ENCODE peak calls at places on chromosomes 7 and 10, in five cellular contexts. One of them, this sample, is unnamed. For H3K4me1, the result is how much of the 10 kb centered on the place peaks cover.

GRCh38 chr7:117074378-117074777 is 121.1 kb downstream of the ST7 start:
- DNase-seq in tibial artery: no peak
- DNase-seq in IMR-90: no peak
- DNase-seq in uterus: no peak
- DNase-seq in psoas muscle: no peak
- DNase-seq in this sample: no peak

GRCh38 chr10:126036515-126036914 is 140.2 kb downstream of the FANK1 start:
- DNase-seq in psoas muscle: no peak
- DNase-seq in uterus: no peak
- DNase-seq in IMR-90: no peak
- DNase-seq in tibial artery: no peak
- DNase-seq in this sample: no peak

GRCh38 chr10:102367441-102367840 is 28.1 kb upstream of the NFKB2 start:
- DNase-seq in uterus: no peak
- DNase-seq in IMR-90: no peak
- DNase-seq in psoas muscle: no peak
- DNase-seq in tibial artery: no peak
- DNase-seq in this sample: no peak

GRCh38 chr7:70072220-70072619 is 473.9 kb downstream of the AUTS2 start:
- DNase-seq in psoas muscle: no peak
- DNase-seq in uterus: no peak
- DNase-seq in IMR-90: peak
- DNase-seq in tibial artery: no peak
- DNase-seq in this sample: peak

GRCh38 chr10:1209355-1209979 is 153.3 kb downstream of the WDR37 start:
- DNase-seq in psoas muscle: no peak
- DNase-seq in tibial artery: no peak
- DNase-seq in uterus: no peak
- DNase-seq in IMR-90: no peak
- DNase-seq in this sample: no peak

GRCh38 chr10:125151824-125152634 is 8.3 kb downstream of the CTBP2 start:
- DNase-seq in uterus: no peak
- DNase-seq in IMR-90: no peak
- DNase-seq in tibial artery: no peak
- DNase-seq in psoas muscle: no peak
- DNase-seq in this sample: peak

GRCh38 chr7:3002631-3003030 is 41.0 kb downstream of the CARD11 start:
- DNase-seq in tibial artery: no peak
- DNase-seq in IMR-90: no peak
- DNase-seq in psoas muscle: no peak
- DNase-seq in uterus: no peak
- DNase-seq in this sample: no peak

GRCh38 chr7:15891151-15891842 is 204.8 kb upstream of the MEOX2 start:
- DNase-seq in tibial artery: no peak
- DNase-seq in IMR-90: peak
- DNase-seq in uterus: no peak
- DNase-seq in psoas muscle: no peak
- DNase-seq in this sample: no peak

GRCh38 chr10:128851726-128852125 is 615.3 kb upstream of the MGMT start:
- DNase-seq in psoas muscle: no peak
- DNase-seq in tibial artery: no peak
- DNase-seq in uterus: no peak
- DNase-seq in IMR-90: no peak
- DNase-seq in this sample: no peak

GRCh38 chr10:23448802-23449570 is 10.1 kb downstream of the OTUD1 start:
- DNase-seq in tibial artery: no peak
- DNase-seq in psoas muscle: no peak
- DNase-seq in uterus: no peak
- DNase-seq in IMR-90: peak
- DNase-seq in this sample: no peak

GRCh38 chr7:85554294-85554877 is 367.5 kb upstream of the SEMA3D start:
- DNase-seq in tibial artery: no peak
- DNase-seq in psoas muscle: no peak
- DNase-seq in uterus: no peak
- DNase-seq in IMR-90: peak
- DNase-seq in this sample: peak

GRCh38 chr10:71337219-71337625 is 18.2 kb downstream of the SLC29A3 start:
- DNase-seq in IMR-90: no peak
- DNase-seq in psoas muscle: no peak
- DNase-seq in tibial artery: no peak
- DNase-seq in uterus: no peak
- DNase-seq in this sample: peak

GRCh38 chr7:23254051-23254681 is 7.6 kb downstream of the GPNMB start:
- DNase-seq in tibial artery: no peak
- DNase-seq in uterus: no peak
- DNase-seq in psoas muscle: no peak
- DNase-seq in IMR-90: no peak
- DNase-seq in this sample: no peak

GRCh38 chr7:82625377-82625776 is 181.8 kb upstream of the CACNA2D1 start:
- DNase-seq in IMR-90: peak
- DNase-seq in psoas muscle: no peak
- DNase-seq in uterus: no peak
- DNase-seq in tibial artery: no peak
- DNase-seq in this sample: peak

GRCh38 chr10:112783653-112784426 is 166.2 kb upstream of the TCF7L2 start:
- DNase-seq in uterus: no peak
- DNase-seq in tibial artery: no peak
- DNase-seq in psoas muscle: no peak
- DNase-seq in IMR-90: no peak
- DNase-seq in this sample: peak

GRCh38 chr7:77184990-77185389 is 14.6 kb downstream of the FGL2 start:
- DNase-seq in uterus: no peak
- DNase-seq in psoas muscle: no peak
- DNase-seq in tibial artery: no peak
- DNase-seq in IMR-90: no peak
- DNase-seq in this sample: no peak

GRCh38 chr7:22109761-22110160 is 164.1 kb upstream of the CDCA7L start:
- DNase-seq in uterus: no peak
- DNase-seq in psoas muscle: no peak
- DNase-seq in IMR-90: peak
- DNase-seq in tibial artery: no peak
- DNase-seq in this sample: peak

GRCh38 chr10:101563497-101564040 is 24.5 kb downstream of the POLL start:
- DNase-seq in IMR-90: no peak
- DNase-seq in uterus: peak
- DNase-seq in tibial artery: no peak
- DNase-seq in psoas muscle: no peak
- DNase-seq in this sample: no peak

GRCh38 chr10:87605656-87606308 is 53.9 kb upstream of the PAPSS2 start:
- DNase-seq in uterus: no peak
- DNase-seq in psoas muscle: no peak
- DNase-seq in tibial artery: no peak
- DNase-seq in IMR-90: no peak
- DNase-seq in this sample: no peak

GRCh38 chr10:69464801-69465401 is 13.6 kb downstream of the TSPAN15 start:
- DNase-seq in uterus: no peak
- DNase-seq in tibial artery: no peak
- DNase-seq in IMR-90: no peak
- DNase-seq in psoas muscle: peak
- DNase-seq in this sample: peak

GRCh38 chr7:107816053-107816566 is 13.1 kb upstream of the SLC26A3 start:
- DNase-seq in uterus: no peak
- DNase-seq in tibial artery: no peak
- DNase-seq in psoas muscle: no peak
- DNase-seq in IMR-90: no peak
- DNase-seq in this sample: no peak

GRCh38 chr10:47137311-47137851 is 162.6 kb upstream of the GDF10 start:
- DNase-seq in IMR-90: peak
- DNase-seq in tibial artery: no peak
- DNase-seq in uterus: no peak
- DNase-seq in psoas muscle: no peak
- DNase-seq in this sample: no peak

GRCh38 chr10:86413046-86413728 is 46.6 kb upstream of the GRID1 start:
- DNase-seq in uterus: no peak
- DNase-seq in IMR-90: peak
- DNase-seq in psoas muscle: no peak
- DNase-seq in tibial artery: no peak
- DNase-seq in this sample: no peak

GRCh38 chr10:86409183-86409582 is 42.6 kb upstream of the GRID1 start:
- DNase-seq in uterus: no peak
- DNase-seq in IMR-90: no peak
- DNase-seq in tibial artery: no peak
- DNase-seq in psoas muscle: no peak
- DNase-seq in this sample: no peak

GRCh38 chr10:86411281-86411841 is 44.8 kb upstream of the GRID1 start:
- DNase-seq in uterus: peak
- DNase-seq in tibial artery: no peak
- DNase-seq in psoas muscle: no peak
- DNase-seq in IMR-90: peak
- DNase-seq in this sample: peak

GRCh38 chr10:86410542-86411124 is 44.0 kb upstream of the GRID1 start:
- DNase-seq in IMR-90: peak
- DNase-seq in uterus: no peak
- DNase-seq in tibial artery: no peak
- DNase-seq in psoas muscle: no peak
- DNase-seq in this sample: peak

DNA sequence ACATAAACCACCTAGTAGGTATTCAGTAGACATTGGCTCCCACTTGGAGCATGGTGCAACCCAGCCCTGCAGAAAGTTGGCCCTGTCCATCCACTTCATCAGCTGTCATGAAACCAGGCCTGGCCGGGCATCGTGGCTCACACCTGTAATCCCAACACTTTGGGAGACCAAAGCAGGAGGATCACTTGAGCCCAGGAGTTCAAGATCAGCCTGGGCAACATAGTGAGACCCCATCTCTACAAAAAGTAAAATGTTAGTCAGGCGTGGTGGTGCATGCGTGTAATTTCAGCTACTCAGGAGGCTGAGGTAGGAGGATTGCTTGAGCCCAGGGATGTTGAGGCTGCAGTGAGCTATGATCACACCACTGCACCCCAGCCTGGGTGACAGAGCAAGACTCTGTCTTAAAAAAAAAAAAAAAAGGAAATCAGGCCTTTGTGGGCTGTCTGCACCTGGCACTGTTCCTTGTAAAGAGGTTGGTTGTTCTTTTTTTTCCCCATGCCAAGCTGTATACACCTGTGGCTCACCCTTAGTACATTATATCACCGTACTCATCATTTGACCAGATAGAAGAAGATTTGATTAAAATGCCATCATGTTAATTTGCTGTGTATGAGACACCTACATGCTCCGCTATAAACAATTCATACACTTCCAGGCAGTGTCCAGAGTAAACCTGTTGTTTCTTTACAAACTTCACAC is 45.4 kb upstream of the GRID1 start:
- DNase-seq in tibial artery: no peak
- DNase-seq in psoas muscle: no peak
- DNase-seq in IMR-90: no peak
- DNase-seq in uterus: no peak
- DNase-seq in this sample: no peak
- H3K4me3 ChIP-seq in tibial artery: no peak
- H3K4me3 ChIP-seq in psoas muscle: no peak
- H3K4me3 ChIP-seq in IMR-90: no peak
- H3K4me3 ChIP-seq in uterus: no peak
- H3K4me3 ChIP-seq in this sample: no peak

DNA sequence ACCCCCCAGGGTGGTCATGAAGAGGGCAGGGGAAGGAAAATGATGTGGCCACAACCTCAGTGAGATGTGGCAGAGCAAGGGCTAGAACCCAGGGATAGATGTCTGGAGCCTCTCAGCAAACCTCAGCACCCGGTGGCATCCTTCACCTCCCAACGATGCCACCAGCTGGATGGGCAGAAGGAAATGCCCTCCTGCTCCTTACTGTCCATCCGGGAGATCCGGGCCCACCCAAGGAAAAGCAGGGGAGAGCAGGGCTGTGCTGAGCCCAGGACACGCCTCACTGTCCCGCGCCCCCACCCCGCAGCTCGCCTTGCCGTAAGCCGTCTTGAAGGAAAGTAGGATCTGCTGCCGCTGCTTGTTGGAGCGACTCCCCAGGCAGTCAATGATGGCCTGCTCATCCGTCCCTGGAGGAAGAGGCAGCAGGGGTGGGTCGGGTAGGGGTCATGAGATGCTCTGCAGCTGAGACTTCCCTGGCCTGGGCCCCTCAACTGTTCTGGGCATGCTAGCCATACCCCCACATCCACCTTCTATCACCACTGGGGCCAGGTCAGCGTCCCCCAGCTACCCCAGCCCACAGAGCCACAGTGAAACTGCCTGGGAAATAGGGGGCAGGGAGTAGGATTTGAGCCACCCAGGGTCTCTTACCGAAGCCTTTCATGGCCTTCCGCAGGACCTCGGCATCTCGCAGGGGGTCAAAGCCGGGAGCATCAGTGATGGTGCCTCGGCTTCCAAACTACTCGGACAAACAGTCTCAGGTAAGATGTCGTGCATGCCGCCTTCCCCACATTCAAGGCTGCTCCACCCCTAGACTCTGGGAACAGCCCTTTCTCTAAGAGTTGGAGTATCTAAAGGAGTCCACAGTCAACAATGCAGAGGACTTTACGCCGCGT is 34.3 kb downstream of the PLAC9 start:
- DNase-seq in tibial artery: no peak
- DNase-seq in uterus: no peak
- DNase-seq in psoas muscle: no peak
- DNase-seq in IMR-90: no peak
- DNase-seq in this sample: no peak
- H3K27ac ChIP-seq in tibial artery: peak
- H3K27ac ChIP-seq in uterus: peak
- H3K27ac ChIP-seq in psoas muscle: peak
- H3K27ac ChIP-seq in IMR-90: peak
- H3K27ac ChIP-seq in this sample: peak

GRCh38 chr7:7504910-7505704 is 30.6 kb downstream of the COL28A1 start:
- DNase-seq in uterus: no peak
- DNase-seq in tibial artery: no peak
- DNase-seq in psoas muscle: no peak
- DNase-seq in IMR-90: no peak
- DNase-seq in this sample: no peak

GRCh38 chr7:7505936-7506335 is 29.7 kb downstream of the COL28A1 start:
- DNase-seq in IMR-90: no peak
- DNase-seq in psoas muscle: no peak
- DNase-seq in uterus: no peak
- DNase-seq in tibial artery: no peak
- DNase-seq in this sample: no peak

GRCh38 chr7:7512861-7513597 is 22.6 kb downstream of the COL28A1 start:
- DNase-seq in tibial artery: no peak
- DNase-seq in uterus: no peak
- DNase-seq in psoas muscle: no peak
- DNase-seq in IMR-90: peak
- DNase-seq in this sample: peak

GRCh38 chr7:7516156-7516555 is 19.5 kb downstream of the COL28A1 start:
- DNase-seq in uterus: no peak
- DNase-seq in tibial artery: no peak
- DNase-seq in psoas muscle: no peak
- DNase-seq in IMR-90: no peak
- DNase-seq in this sample: peak

GRCh38 chr7:7510814-7511213 is 24.9 kb downstream of the COL28A1 start:
- DNase-seq in tibial artery: no peak
- DNase-seq in IMR-90: no peak
- DNase-seq in uterus: no peak
- DNase-seq in psoas muscle: no peak
- DNase-seq in this sample: no peak
- H3K4me1 ChIP-seq in tibial artery: under half
- H3K4me1 ChIP-seq in IMR-90: under half
- H3K4me1 ChIP-seq in uterus: under half
- H3K4me1 ChIP-seq in psoas muscle: under half
- H3K4me1 ChIP-seq in this sample: under half

DNA sequence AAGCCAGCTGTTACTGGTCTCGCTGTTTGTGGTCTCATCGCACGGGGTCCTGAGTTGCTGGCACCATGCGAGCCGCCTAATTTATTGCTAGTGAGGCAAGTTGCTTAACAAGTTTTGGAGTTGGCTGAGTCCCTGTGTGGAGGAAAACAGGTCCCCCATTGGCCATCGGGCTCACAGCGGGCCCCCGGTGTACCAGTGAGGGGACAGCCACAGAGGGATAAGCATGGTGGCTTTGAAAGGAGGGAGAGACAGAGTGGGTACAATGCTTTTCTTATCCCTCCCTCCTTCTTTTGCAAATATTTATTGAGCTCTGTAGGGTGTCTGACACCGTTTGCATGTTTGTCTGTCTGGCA is 2.8 kb downstream of the HTRA1 start:
- DNase-seq in uterus: no peak
- DNase-seq in tibial artery: no peak
- DNase-seq in IMR-90: no peak
- DNase-seq in psoas muscle: no peak
- DNase-seq in this sample: no peak
- H3K4me3 ChIP-seq in uterus: no peak
- H3K4me3 ChIP-seq in tibial artery: peak
- H3K4me3 ChIP-seq in IMR-90: no peak
- H3K4me3 ChIP-seq in psoas muscle: peak
- H3K4me3 ChIP-seq in this sample: no peak